ENCODE peak calls at places on chromosomes 12 and 14, in seven cellular contexts. J is left kidney, V is hepatic stellate cell, H is H54, Q is left cardiac atrium, P is PC-9, W is HFFc6. M is an unnamed sample.

GRCh38 chr12:6361834-6362233 is 13.5 kb downstream of the SCNN1A start:
- DNase-seq in P (peak), Q (peak), J (no peak), V (no peak), W (no peak), H (peak), M (no peak)

GRCh38 chr14:32468955-32469354 is 139.9 kb downstream of the AKAP6 start:
- DNase-seq in V (peak), J (no peak), P (peak), H (peak), Q (no peak), W (peak), M (no peak)

GRCh38 chr12:115451785-115452736 is 768.1 kb upstream of the TBX3 start:
- DNase-seq in J (peak), W (no peak), P (no peak), H (no peak), Q (peak), V (peak), M (peak)

GRCh38 chr14:76773188-76773885 is 12.1 kb downstream of the VASH1 start:
- DNase-seq in W (peak), V (peak), J (peak), Q (peak), P (peak), H (peak), M (no peak)

GRCh38 chr14:35883677-35884293 is 57.6 kb downstream of the BRMS1L start:
- DNase-seq in P (peak), Q (peak), V (peak), W (peak), H (no peak), J (peak), M (no peak)

GRCh38 chr12:89651192-89651591 is 57.4 kb downstream of the ATP2B1 start:
- DNase-seq in P (no peak), H (no peak), W (no peak), J (no peak), Q (no peak), V (no peak), M (no peak)

GRCh38 chr14:83463500-83464098 is 1929.9 kb upstream of the SEL1L start:
- DNase-seq in P (no peak), J (peak), W (peak), V (no peak), Q (peak), H (peak), M (peak)

GRCh38 chr12:124737040-124737419 is 126.6 kb downstream of the SCARB1 start:
- DNase-seq in H (no peak), Q (no peak), P (no peak), V (no peak), W (no peak), J (no peak), M (no peak)

GRCh38 chr12:39443704-39444234 is 849 bp upstream of the KIF21A start:
- DNase-seq in P (no peak), Q (no peak), W (peak), J (no peak), H (no peak), V (peak), M (no peak)

GRCh38 chr14:96145116-96145864 is 59.3 kb upstream of the BDKRB2 start:
- DNase-seq in J (no peak), V (peak), Q (no peak), P (no peak), H (no peak), W (peak), M (no peak)

GRCh38 chr12:2623472-2623871 is 171.3 kb upstream of the FKBP4 start:
- DNase-seq in W (no peak), V (no peak), J (no peak), P (no peak), H (no peak), Q (no peak), M (no peak)

GRCh38 chr14:93857081-93857480 is 68.8 kb upstream of the PRIMA1 start:
- DNase-seq in V (no peak), P (no peak), Q (no peak), W (no peak), J (no peak), H (no peak), M (no peak)

GRCh38 chr12:77189463-77189862 is 124.1 kb upstream of the E2F7 start:
- DNase-seq in V (peak), J (peak), H (no peak), Q (no peak), W (peak), P (no peak), M (no peak)

M was measured in WTC11.